ENCODE peak calls at places on chromosomes 12 and 14, in five cellular contexts. M, X, Z, L and E are unnamed samples.

GRCh38 chr14:105411985-105412767 is 7.5 kb upstream of the MTA1 start:
- DNase-seq in M (no peak), X (no peak), Z (no peak), L (no peak), E (no peak)

GRCh38 chr12:108793756-108794441 is 62.6 kb upstream of the CORO1C start:
- DNase-seq in M (no peak), X (no peak), Z (no peak), L (no peak), E (no peak)

GRCh38 chr14:97276573-97276972 is 479.4 kb downstream of the VRK1 start:
- DNase-seq in M (no peak), X (no peak), Z (no peak), L (no peak), E (no peak)

GRCh38 chr14:35927727-35928126 is 101.6 kb downstream of the BRMS1L start:
- DNase-seq in M (no peak), X (no peak), Z (no peak), L (no peak), E (no peak)

GRCh38 chr14:77615231-77616132 is 955 bp downstream of the SPTLC2 start:
- DNase-seq in M (no peak), X (peak), Z (no peak), L (no peak), E (no peak)

GRCh38 chr12:116878567-116879508 is 2.4 kb downstream of the HRK start:
- DNase-seq in M (no peak), X (peak), Z (no peak), L (no peak), E (no peak)

GRCh38 chr12:43638786-43639185 is 86.8 kb upstream of the ADAMTS20 start:
- DNase-seq in M (no peak), X (no peak), Z (no peak), L (no peak), E (no peak)

GRCh38 chr14:84988391-84988790 is 541.6 kb upstream of the FLRT2 start:
- DNase-seq in M (no peak), X (no peak), Z (no peak), L (no peak), E (no peak)

GRCh38 chr12:49784756-49785409 is 43.3 kb downstream of the NCKAP5L start:
- DNase-seq in M (no peak), X (no peak), Z (no peak), L (no peak), E (no peak)

GRCh38 chr12:111068281-111068680 is 147.9 kb upstream of the MYL2 start:
- DNase-seq in M (no peak), X (peak), Z (no peak), L (no peak), E (no peak)

GRCh38 chr12:123436017-123436964 is at the start of gene RILPL2:
- DNase-seq in M (peak), X (peak), Z (peak), L (peak), E (no peak)

DNA sequence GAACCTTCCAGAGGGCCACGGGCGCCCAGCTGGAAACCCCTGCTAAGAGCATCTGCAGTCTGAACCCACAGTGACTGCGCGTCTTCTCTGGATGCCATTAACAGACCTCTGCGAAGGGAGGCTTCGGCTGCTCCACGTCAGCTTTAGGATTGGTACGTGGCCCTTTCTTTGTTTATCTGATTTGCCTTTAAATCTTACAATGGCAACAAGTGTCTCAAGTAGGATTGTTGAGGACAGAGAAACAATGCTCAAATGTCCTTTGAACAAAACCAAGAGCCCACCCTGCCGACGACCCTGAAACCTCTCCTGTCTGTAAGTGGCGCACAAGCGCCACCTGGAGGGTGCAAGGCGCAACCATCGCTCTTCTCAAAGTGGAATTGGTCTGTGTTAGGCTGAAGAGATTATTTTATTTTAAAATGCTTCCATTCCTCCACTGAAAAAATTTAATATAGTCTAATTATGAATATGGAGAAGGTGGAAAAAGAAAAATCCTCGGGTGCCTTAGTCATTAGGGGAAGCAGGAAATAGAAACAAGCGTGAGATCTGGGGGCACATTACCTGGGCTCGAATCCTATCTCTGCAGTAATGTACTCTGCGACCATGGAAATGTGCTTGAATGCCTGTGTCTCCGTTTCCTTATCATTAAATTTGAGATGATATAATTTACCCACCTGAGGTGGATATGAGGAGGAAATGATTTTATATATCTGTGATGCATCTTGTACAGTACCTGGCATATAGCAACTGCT is 82.6 kb upstream of the PTPRB start:
- DNase-seq in M (peak), X (peak), Z (peak), L (peak), E (no peak)
- TF ChIP-seq CTCF in M (peak), X (peak), Z (peak), L (peak), E (peak)

GRCh38 chr14:75363156-75363555 is 64.7 kb upstream of the JDP2 start:
- DNase-seq in M (no peak), X (no peak), Z (no peak), L (no peak), E (no peak)

GRCh38 chr14:75359098-75359497 is 68.7 kb upstream of the JDP2 start:
- DNase-seq in M (no peak), X (no peak), Z (no peak), L (no peak), E (no peak)

GRCh38 chr14:75363570-75364227 is 64.1 kb upstream of the JDP2 start:
- DNase-seq in M (no peak), X (no peak), Z (no peak), L (no peak), E (no peak)

DNA sequence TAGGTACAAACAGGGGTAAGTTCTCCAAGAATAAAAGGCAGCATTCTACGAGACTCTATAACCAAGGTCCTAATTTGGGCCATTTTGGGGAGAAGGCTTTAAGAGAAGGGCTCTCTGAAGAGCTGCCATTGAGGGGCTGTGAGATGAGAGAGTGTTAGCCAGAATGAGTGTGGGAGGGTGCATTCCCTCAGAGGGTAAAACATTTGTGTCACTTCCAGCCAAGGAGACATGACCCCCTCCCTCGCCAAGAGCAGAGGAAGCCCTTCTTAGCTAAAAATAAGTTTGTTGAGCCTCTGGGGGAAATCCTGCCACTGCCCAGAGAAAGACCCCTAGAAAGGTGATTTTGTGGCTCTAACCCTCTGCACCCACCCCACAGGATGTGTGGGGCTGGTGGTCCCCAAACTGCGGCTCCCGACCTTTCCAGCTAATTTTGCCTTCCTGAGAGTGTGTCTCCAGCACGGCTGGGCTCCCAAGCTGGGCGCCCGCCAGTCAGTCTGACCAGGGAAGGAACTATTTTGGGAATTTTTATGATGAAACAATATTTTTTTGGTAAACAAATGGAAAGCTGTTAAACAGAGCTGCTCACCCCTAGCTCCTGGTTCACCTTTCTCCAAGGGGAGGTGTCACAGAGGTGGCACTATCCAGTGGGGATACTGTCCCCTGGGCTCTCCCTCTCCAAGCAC is 65.9 kb upstream of the JDP2 start:
- DNase-seq in M (peak), X (no peak), Z (no peak), L (no peak), E (no peak)
- H3K4me3 ChIP-seq in M (no peak), X (no peak), Z (no peak), L (no peak), E (no peak)

DNA sequence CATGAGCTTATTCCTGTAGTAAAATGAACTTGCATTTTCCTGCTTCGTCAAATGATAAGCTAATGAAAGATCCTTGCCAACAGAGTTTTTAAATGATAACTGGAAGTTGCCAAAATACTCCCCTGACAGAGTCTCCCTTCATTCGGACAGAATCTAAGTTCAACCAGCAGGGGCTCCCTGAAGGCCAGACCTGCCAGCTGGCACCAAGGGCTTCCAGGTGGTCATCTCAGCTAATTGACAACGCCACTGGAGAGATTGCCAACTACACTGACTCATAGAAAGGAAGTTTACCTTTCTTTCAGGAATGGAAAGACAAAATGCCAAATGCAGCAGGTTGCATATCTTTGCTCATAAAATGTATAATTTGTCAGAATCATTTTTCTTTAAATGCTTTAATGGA is 462.8 kb downstream of the GXYLT1 start:
- DNase-seq in M (no peak), X (no peak), Z (no peak), L (no peak), E (no peak)
- TF ChIP-seq CTCF in M (no peak), X (no peak), Z (no peak), L (no peak), E (no peak)

DNA sequence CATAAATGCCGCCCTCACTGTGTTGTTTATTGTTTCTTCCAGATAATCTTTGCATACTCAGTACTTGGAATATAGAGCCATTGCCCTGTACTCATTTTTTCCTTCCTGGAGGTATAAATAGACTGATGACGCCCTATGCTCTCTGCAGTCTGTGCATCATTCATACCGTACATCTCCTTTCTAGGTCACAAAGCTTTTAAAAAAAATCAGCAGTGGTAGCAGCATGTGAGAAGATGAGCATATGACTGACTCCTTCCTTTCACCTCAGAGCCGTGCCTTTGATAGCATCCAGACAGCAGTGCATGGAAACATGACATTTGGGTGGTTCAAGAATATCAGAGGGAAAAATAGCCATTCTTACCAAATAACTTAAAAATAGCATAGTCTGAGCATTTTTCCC is 77.4 kb downstream of the PDE3A start:
- DNase-seq in M (no peak), X (no peak), Z (no peak), L (peak), E (no peak)
- H3K4me3 ChIP-seq in M (no peak), X (no peak), Z (no peak), L (no peak), E (no peak)

GRCh38 chr12:2360630-2361170 is 307.9 kb downstream of the CACNA1C start:
- DNase-seq in M (no peak), X (no peak), Z (no peak), L (no peak), E (no peak)
- TF ChIP-seq CTCF in M (no peak), X (peak), Z (no peak), L (peak), E (peak)

GRCh38 chr14:74864193-74864592 is 11.8 kb downstream of the PROX2 start:
- DNase-seq in M (no peak), X (no peak), Z (no peak), L (no peak), E (no peak)
- H3K4me3 ChIP-seq in M (no peak), X (no peak), Z (no peak), L (no peak), E (no peak)

GRCh38 chr12:52173526-52173925 is 18.3 kb downstream of the KRT80 start:
- DNase-seq in M (no peak), X (no peak), Z (no peak), L (no peak), E (no peak)

GRCh38 chr12:52170827-52171226 is 21.0 kb downstream of the KRT80 start:
- DNase-seq in M (no peak), X (no peak), Z (no peak), L (no peak), E (no peak)

GRCh38 chr12:52172956-52173355 is 18.9 kb downstream of the KRT80 start:
- DNase-seq in M (no peak), X (no peak), Z (no peak), L (no peak), E (no peak)

GRCh38 chr12:52169886-52170285 is 21.9 kb downstream of the KRT80 start:
- DNase-seq in M (no peak), X (no peak), Z (no peak), L (no peak), E (no peak)

GRCh38 chr12:52171950-52172512 is 19.8 kb downstream of the KRT80 start:
- DNase-seq in M (peak), X (peak), Z (no peak), L (no peak), E (no peak)
- TF ChIP-seq CTCF in M (peak), X (peak), Z (no peak), L (peak), E (peak)

DNA sequence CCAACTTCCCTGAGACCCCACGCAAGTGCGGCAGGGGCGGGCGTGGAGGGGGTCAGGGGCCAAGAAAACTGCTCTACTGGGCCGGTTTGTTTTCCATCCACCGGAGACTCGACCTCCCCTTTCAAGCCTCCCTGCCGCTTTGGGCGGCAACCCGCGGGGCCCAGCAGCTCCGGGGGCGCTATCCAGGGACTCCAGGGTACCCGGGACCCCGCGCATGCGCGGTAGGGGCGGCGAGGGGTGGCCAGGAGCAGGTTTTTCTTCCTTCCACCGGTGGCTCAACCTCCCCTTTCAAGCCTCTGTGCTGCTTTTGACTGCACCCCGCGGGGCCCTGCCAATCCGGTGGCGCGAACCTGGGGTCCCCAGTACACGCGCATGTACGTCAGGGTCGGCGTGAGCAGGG is 323.5 kb downstream of the ALG10 start:
- DNase-seq in M (no peak), X (no peak), Z (no peak), L (no peak), E (no peak)
- H3K4me3 ChIP-seq in M (no peak), X (no peak), Z (no peak), L (no peak), E (no peak)

GRCh38 chr14:61322799-61323290 is 1.5 kb downstream of the PRKCH start:
- DNase-seq in M (no peak), X (no peak), Z (peak), L (no peak), E (peak)

GRCh38 chr14:61322011-61322798 is 826 bp downstream of the PRKCH start:
- DNase-seq in M (peak), X (peak), Z (peak), L (no peak), E (no peak)

GRCh38 chr14:61319706-61320105 is 1.7 kb upstream of the PRKCH start:
- DNase-seq in M (no peak), X (no peak), Z (no peak), L (no peak), E (no peak)

GRCh38 chr14:61320806-61321384 is 484 bp upstream of the PRKCH start:
- DNase-seq in M (peak), X (no peak), Z (peak), L (no peak), E (no peak)

DNA sequence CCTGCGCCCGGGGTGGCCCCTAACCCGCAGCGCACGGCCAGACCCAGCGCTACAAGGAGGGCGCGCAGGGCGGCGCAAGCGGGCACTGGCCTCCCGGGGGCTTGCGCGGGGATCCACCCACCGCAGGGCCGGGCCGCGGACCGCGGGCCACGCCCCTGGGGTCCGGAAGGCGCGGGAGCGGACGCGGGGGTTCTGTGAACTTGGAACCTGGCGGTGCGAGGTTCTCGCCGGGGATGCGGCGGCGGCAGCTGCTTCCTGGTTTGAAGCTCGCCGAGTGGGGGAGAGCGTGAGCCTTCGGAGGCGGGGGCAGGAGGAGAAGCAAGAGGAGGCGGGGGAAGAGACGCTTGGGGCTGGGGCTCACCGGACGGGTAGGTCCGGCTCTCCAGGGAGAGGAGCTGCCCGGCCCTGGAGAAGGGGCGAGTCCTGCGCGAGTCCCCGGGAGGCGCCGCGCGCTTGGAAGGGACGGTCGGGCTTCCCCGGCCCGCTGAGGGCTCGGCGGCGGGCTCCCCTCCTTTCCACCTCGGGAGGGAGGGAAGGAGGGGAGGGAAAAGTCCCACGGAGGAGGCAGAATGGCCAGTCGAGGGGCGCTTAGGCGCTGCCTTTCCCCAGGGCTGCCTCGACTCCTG is at the start of gene PRKCH:
- DNase-seq in M (peak), X (peak), Z (peak), L (peak), E (peak)
- TF ChIP-seq CTCF in M (peak), X (peak), Z (peak), L (peak), E (peak)